ENCODE peak calls at places on chromosomes 13 and 19, in six cellular contexts. M is thoracic aorta, V is progenitor cell of endocrine pancreas, E is mucosa of descending colon, A is astrocyte of the spinal cord, Y is pancreas. U is an unnamed sample.

GRCh38 chr19:33819496-33819874 is 22.8 kb downstream of the KCTD15 start:
- DNase-seq in M (no peak), V (no peak), E (no peak), A (peak; percentile 23), Y (no peak), U (no peak)

GRCh38 chr19:2365201-2365970 is 5.3 kb downstream of the TMPRSS9 start:
- DNase-seq in M (no peak), V (no peak), E (no peak), A (no peak), Y (no peak), U (no peak)

GRCh38 chr13:112779856-112780604 is 90.2 kb downstream of the ATP11A start:
- DNase-seq in M (no peak), V (no peak), E (no peak), A (no peak), Y (no peak), U (no peak)

GRCh38 chr13:38674208-38674607 is 12.7 kb upstream of the FREM2 start:
- DNase-seq in M (no peak), V (no peak), E (no peak), A (no peak), Y (no peak), U (no peak)

GRCh38 chr13:71625694-71626093 is 241.3 kb downstream of the DACH1 start:
- DNase-seq in M (no peak), V (no peak), E (no peak), A (peak; percentile 28), Y (no peak), U (no peak)

GRCh38 chr19:50415661-50416033 is 3.1 kb upstream of the SPIB start:
- DNase-seq in M (no peak), V (no peak), E (peak; percentile 67), A (no peak), Y (no peak), U (no peak)

GRCh38 chr19:1065606-1066109 is 1.3 kb upstream of the ARHGAP45 start:
- DNase-seq in M (no peak), V (no peak), E (peak; percentile 68), A (no peak), Y (no peak), U (no peak)

GRCh38 chr13:113080361-113080831 is 25.2 kb upstream of the F7 start:
- DNase-seq in M (no peak), V (no peak), E (no peak), A (no peak), Y (no peak), U (no peak)

GRCh38 chr19:52992109-52993004 is 21.4 kb upstream of the ERVV-1 start:
- DNase-seq in M (no peak), V (peak; percentile 14), E (peak; percentile 34), A (peak; percentile 9), Y (peak; percentile 7), U (peak; percentile 54)

GRCh38 chr13:77506874-77507273 is 28.6 kb upstream of the SCEL start:
- DNase-seq in M (no peak), V (no peak), E (no peak), A (peak; percentile 37), Y (no peak), U (no peak)

GRCh38 chr19:58319241-58319640 is 7.6 kb upstream of the ZSCAN22 start:
- DNase-seq in M (no peak), V (no peak), E (no peak), A (no peak), Y (no peak), U (no peak)

GRCh38 chr13:109762791-109763190 is 23.6 kb downstream of the IRS2 start:
- DNase-seq in M (no peak), V (no peak), E (no peak), A (no peak), Y (no peak), U (no peak)

GRCh38 chr19:12872941-12873890 is 8.0 kb downstream of the DNASE2 start:
- DNase-seq in M (no peak), V (no peak), E (peak; percentile 73), A (peak; percentile 43), Y (peak; percentile 51), U (no peak)

GRCh38 chr19:821976-822773 is 420 bp upstream of the PLPPR3 start:
- DNase-seq in M (no peak), V (peak; percentile 51), E (no peak), A (no peak), Y (no peak), U (no peak)

GRCh38 chr19:50519006-50519575 is 5.4 kb upstream of the ASPDH start:
- DNase-seq in M (no peak), V (no peak), E (no peak), A (no peak), Y (no peak), U (no peak)

GRCh38 chr19:27885361-27885760 is 1327.6 kb downstream of the UQCRFS1 start:
- DNase-seq in M (no peak), V (no peak), E (no peak), A (no peak), Y (no peak), U (no peak)

GRCh38 chr13:67070306-67070705 is 159.8 kb downstream of the PCDH9 start:
- DNase-seq in M (no peak), V (no peak), E (no peak), A (no peak), Y (no peak), U (no peak)

GRCh38 chr13:72959643-72960042 is 99.2 kb upstream of the KLF5 start:
- DNase-seq in M (no peak), V (no peak), E (no peak), A (peak; percentile 24), Y (no peak), U (no peak)

GRCh38 chr13:109036091-109036490 is 406.7 kb downstream of the MYO16 start:
- DNase-seq in M (no peak), V (no peak), E (no peak), A (peak; percentile 7), Y (no peak), U (no peak)

GRCh38 chr19:30851646-30852045 is 479.5 kb downstream of the ZNF536 start:
- DNase-seq in M (no peak), V (no peak), E (no peak), A (no peak), Y (no peak), U (no peak)

GRCh38 chr13:88103824-88104223 is 432.7 kb downstream of the SLITRK5 start:
- DNase-seq in M (no peak), V (no peak), E (no peak), A (no peak), Y (no peak), U (no peak)

GRCh38 chr13:23966691-23967615 is 69.7 kb upstream of the C1QTNF9B start:
- DNase-seq in M (no peak), V (no peak), E (peak; percentile 42), A (no peak), Y (no peak), U (no peak)
- TF ChIP-seq CTCF in M (no peak), V (no peak), E (no peak), A (no peak), Y (no peak), U (no peak)

GRCh38 chr13:60623131-60623530 is 226.1 kb downstream of the TDRD3 start:
- DNase-seq in M (no peak), V (no peak), E (no peak), A (no peak), Y (no peak), U (no peak)

GRCh38 chr13:60620611-60621395 is 223.8 kb downstream of the TDRD3 start:
- DNase-seq in M (no peak), V (no peak), E (no peak), A (peak; percentile 35), Y (no peak), U (no peak)

GRCh38 chr13:60613080-60613479 is 216.1 kb downstream of the TDRD3 start:
- DNase-seq in M (no peak), V (no peak), E (no peak), A (no peak), Y (no peak), U (no peak)

GRCh38 chr13:60619461-60619860 is 222.4 kb downstream of the TDRD3 start:
- DNase-seq in M (no peak), V (no peak), E (no peak), A (no peak), Y (no peak), U (no peak)

DNA sequence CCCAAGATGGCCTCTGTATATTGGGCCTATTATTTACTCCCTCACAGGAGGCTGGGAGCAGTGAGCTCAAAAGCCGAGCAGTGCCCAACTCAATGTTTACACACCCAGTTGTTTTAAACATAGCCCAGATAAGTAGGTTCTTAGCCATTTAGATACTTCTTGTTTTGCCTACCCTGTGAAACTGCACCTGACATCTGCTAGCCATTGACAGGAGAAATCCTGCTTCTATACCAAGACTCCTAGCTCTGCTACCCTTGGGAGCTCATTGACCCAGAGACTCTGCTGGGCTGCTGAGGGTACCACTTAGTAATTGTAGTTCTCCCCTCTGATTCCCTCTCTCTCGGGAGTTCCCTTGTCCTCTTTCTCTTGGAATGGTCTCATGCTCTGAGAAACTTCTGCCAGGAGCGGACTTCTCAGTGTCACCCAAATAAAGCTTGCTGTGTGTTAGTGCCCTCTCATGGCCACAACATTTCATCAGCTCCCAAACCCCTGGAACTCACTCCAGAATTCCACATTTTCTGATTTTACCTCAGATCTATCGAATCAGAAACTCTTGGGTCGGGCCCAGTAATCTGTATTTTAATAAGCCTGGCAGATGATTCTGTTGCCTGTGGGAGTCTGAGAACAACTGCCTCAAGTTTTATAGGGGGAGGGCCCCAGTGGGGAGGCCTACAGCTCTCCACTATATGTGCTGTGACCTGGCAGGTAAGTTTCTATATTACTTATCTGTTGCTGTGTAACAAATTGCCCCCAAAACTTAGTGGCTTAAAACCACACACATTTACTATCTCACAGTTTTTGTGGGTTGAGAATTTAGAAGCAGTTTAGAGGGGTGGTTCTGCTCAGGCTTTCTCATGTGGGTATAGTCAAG is 221.1 kb downstream of the TDRD3 start:
- DNase-seq in M (no peak), V (no peak), E (peak; percentile 16), A (peak; percentile 62), Y (no peak), U (no peak)
- TF ChIP-seq CTCF in M (no peak), V (peak; percentile 30), E (no peak), A (peak; percentile 69), Y (no peak), U (no peak)

GRCh38 chr13:53340505-53341143 is 312.0 kb downstream of the OLFM4 start:
- DNase-seq in M (no peak), V (no peak), E (no peak), A (no peak), Y (no peak), U (no peak)

GRCh38 chr13:53341144-53341510 is 312.5 kb downstream of the OLFM4 start:
- DNase-seq in M (no peak), V (no peak), E (no peak), A (no peak), Y (no peak), U (no peak)

GRCh38 chr13:53336441-53337160 is 308.0 kb downstream of the OLFM4 start:
- DNase-seq in M (no peak), V (no peak), E (no peak), A (no peak), Y (no peak), U (no peak)

GRCh38 chr13:53342623-53343022 is 314.0 kb downstream of the OLFM4 start:
- DNase-seq in M (no peak), V (no peak), E (no peak), A (no peak), Y (no peak), U (no peak)

DNA sequence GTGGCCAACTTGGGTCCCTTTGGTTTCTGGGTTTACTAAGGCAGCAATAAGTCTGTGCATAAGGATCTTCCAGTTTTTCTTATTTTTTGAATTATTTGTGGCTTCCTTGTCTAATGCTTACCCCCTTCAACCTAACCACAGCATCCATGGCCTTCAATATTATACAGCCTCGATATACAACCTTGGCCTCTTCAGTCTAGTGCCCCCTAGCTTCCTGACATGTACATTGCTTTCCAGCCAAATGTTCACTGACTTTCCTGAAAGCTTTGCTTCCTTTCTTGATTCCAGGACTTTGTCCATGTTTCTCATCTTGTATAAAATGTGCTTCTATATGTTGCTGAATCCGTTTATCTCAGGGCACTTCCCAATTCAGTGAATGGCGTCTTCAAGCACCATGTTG is 310.1 kb downstream of the OLFM4 start:
- DNase-seq in M (no peak), V (no peak), E (no peak), A (no peak), Y (no peak), U (no peak)
- TF ChIP-seq CTCF in M (no peak), V (no peak), E (no peak), A (no peak), Y (no peak), U (peak; percentile 29)

GRCh38 chr19:10207026-10207425 is 12.3 kb upstream of the DNMT1 start:
- DNase-seq in M (no peak), V (no peak), E (no peak), A (no peak), Y (no peak), U (no peak)
- TF ChIP-seq CTCF in M (no peak), V (no peak), E (no peak), A (no peak), Y (no peak), U (no peak)

U was measured in mesothelial cell of epicardium.